ENCODE peak calls at places on chromosomes 6 and 20, in ten cellular contexts. A is brain pericyte; G is left ventricle myocardium inferior; W is MV-4-11; T is AG20443; H is mucosa of descending colon; N is CD8-positive, alpha-beta T cell; Y is CD4-positive, alpha-beta T cell; B is K562; P is NCI-H1417. K is an unnamed sample.

GRCh38 chr20:16352321-16352720 is 220.9 kb downstream of the KIF16B start:
- DNase-seq in P (no peak), G (no peak), B (peak), Y (no peak), A (no peak), T (no peak), N (no peak), H (no peak), W (no peak), K (no peak)

GRCh38 chr6:40347571-40348011 is 239.6 kb downstream of the LRFN2 start:
- DNase-seq in N (no peak), W (no peak), G (no peak), H (no peak), T (peak), Y (no peak), A (no peak), B (no peak), P (no peak), K (no peak)

GRCh38 chr20:61954276-61955021 is 111.2 kb downstream of the TAF4 start:
- DNase-seq in W (no peak), G (no peak), Y (no peak), N (no peak), T (no peak), A (no peak), H (peak), B (peak), P (peak), K (no peak)

GRCh38 chr6:32962427-32962826 is 6.0 kb upstream of the BRD2 start:
- DNase-seq in W (no peak), A (no peak), P (no peak), B (no peak), Y (no peak), T (no peak), N (no peak), G (no peak), H (no peak), K (no peak)

GRCh38 chr6:16844183-16844582 is 82.9 kb upstream of the ATXN1 start:
- DNase-seq in H (no peak), W (no peak), T (no peak), P (no peak), A (no peak), B (no peak), Y (no peak), N (no peak), G (no peak), K (no peak)

GRCh38 chr6:166019214-166019613 is 148.4 kb downstream of the TBXT start:
- DNase-seq in A (no peak), T (no peak), H (no peak), G (no peak), W (no peak), B (no peak), P (no peak), Y (no peak), N (no peak), K (no peak)

GRCh38 chr20:37881601-37882343 is 21.2 kb upstream of the VSTM2L start:
- DNase-seq in T (no peak), N (no peak), H (no peak), P (peak), A (no peak), G (no peak), W (no peak), Y (no peak), B (no peak), K (no peak)

GRCh38 chr6:170100046-170100445 is 190.8 kb downstream of the DLL1 start:
- DNase-seq in G (no peak), Y (no peak), H (no peak), N (no peak), W (no peak), B (no peak), A (no peak), P (no peak), T (no peak), K (no peak)

GRCh38 chr20:1323830-1324597 is 4.9 kb downstream of the SDCBP2 start:
- DNase-seq in W (no peak), T (no peak), H (no peak), A (no peak), Y (no peak), N (no peak), B (no peak), P (no peak), G (no peak), K (no peak)

GRCh38 chr20:24776755-24777271 is 172.3 kb upstream of the CST7 start:
- DNase-seq in H (no peak), Y (no peak), T (no peak), B (no peak), G (no peak), P (no peak), W (no peak), N (no peak), A (no peak), K (no peak)

GRCh38 chr6:782141-782540 is 89.2 kb upstream of the EXOC2 start:
- DNase-seq in H (no peak), T (no peak), P (no peak), W (no peak), A (no peak), B (no peak), N (no peak), Y (no peak), G (no peak), K (no peak)

GRCh38 chr20:10654630-10655029 is 19.2 kb downstream of the JAG1 start:
- DNase-seq in Y (no peak), H (no peak), N (no peak), P (peak), B (no peak), T (no peak), G (no peak), W (no peak), A (no peak), K (no peak)

GRCh38 chr20:34271961-34272360 is 30.7 kb downstream of the ASIP start:
- DNase-seq in B (no peak), T (peak), A (no peak), G (no peak), W (no peak), P (no peak), Y (no peak), H (no peak), N (no peak), K (no peak)

GRCh38 chr20:14521436-14521835 is 184.0 kb upstream of the FLRT3 start:
- DNase-seq in B (no peak), A (no peak), H (no peak), P (no peak), N (no peak), G (no peak), Y (no peak), T (peak), W (no peak), K (no peak)

GRCh38 chr20:62370115-62370806 is 3.1 kb upstream of the LAMA5 start:
- DNase-seq in H (no peak), G (no peak), P (no peak), A (no peak), N (no peak), B (peak), W (no peak), Y (no peak), T (peak), K (no peak)

GRCh38 chr20:3980260-3981131 is 34.9 kb downstream of the RNF24 start:
- DNase-seq in H (no peak), G (peak), A (no peak), W (peak), P (no peak), N (no peak), T (peak), Y (no peak), B (peak), K (peak)

GRCh38 chr20:58069796-58070663 is 158.4 kb downstream of the ANKRD60 start:
- DNase-seq in N (no peak), B (no peak), H (no peak), W (no peak), T (no peak), G (no peak), P (no peak), Y (no peak), A (no peak), K (no peak)

GRCh38 chr6:6631053-6631452 is 42.5 kb downstream of the LY86 start:
- DNase-seq in A (no peak), N (no peak), G (no peak), H (no peak), W (no peak), Y (no peak), B (no peak), P (no peak), T (no peak), K (no peak)

GRCh38 chr20:34069341-34070078 is 42.5 kb downstream of the EIF2S2 start:
- DNase-seq in G (peak), A (peak), W (peak), B (peak), H (no peak), N (peak), T (peak), P (peak), Y (peak), K (peak)